ENCODE peak calls at places on chromosomes 7 and 10, in eight cellular contexts. Q is non-pigmented ciliary epithelial cell; T is stimulated activated CD4-positive, alpha-beta T cell treated with anti-CD3 and anti-CD28 coated beads, Interleukin-4, amount 100 ng/mL, for 24 hours; Y is T-helper 1 cell; U is aorta; K is dorsolateral prefrontal cortex; G is ureter; F is immature natural killer cell. V is an unnamed sample.

GRCh38 chr7:101094791-101095375 is 9.6 kb downstream of the TRIM56 start:
- DNase-seq in Q (no peak), T (peak; percentile 44), Y (no peak), U (no peak), K (no peak), G (no peak), F (no peak), V (no peak)

GRCh38 chr7:25665346-25665745 is 437.1 kb upstream of the NPVF start:
- DNase-seq in Q (no peak), T (no peak), Y (no peak), U (no peak), K (no peak), G (peak; percentile 68), F (no peak), V (peak; percentile 85)

GRCh38 chr7:132084776-132085388 is 491.4 kb downstream of the PLXNA4 start:
- DNase-seq in Q (no peak), T (no peak), Y (no peak), U (no peak), K (no peak), G (no peak), F (no peak), V (no peak)

GRCh38 chr7:148695953-148696352 is 2.8 kb upstream of the CUL1 start:
- DNase-seq in Q (no peak), T (no peak), Y (no peak), U (no peak), K (no peak), G (no peak), F (no peak), V (no peak)

GRCh38 chr7:83934118-83934734 is 260.4 kb downstream of the SEMA3A start:
- DNase-seq in Q (no peak), T (no peak), Y (no peak), U (no peak), K (no peak), G (no peak), F (no peak), V (no peak)

GRCh38 chr10:87618470-87619423 is 40.9 kb upstream of the PAPSS2 start:
- DNase-seq in Q (no peak), T (no peak), Y (no peak), U (no peak), K (no peak), G (no peak), F (no peak), V (no peak)

GRCh38 chr10:95810198-95810976 is 54.4 kb downstream of the ENTPD1 start:
- DNase-seq in Q (no peak), T (no peak), Y (no peak), U (no peak), K (no peak), G (no peak), F (no peak), V (no peak)

GRCh38 chr10:78579995-78580394 is 488.8 kb upstream of the ZMIZ1 start:
- DNase-seq in Q (no peak), T (no peak), Y (no peak), U (no peak), K (peak; percentile 89), G (no peak), F (no peak), V (no peak)

GRCh38 chr10:51244308-51244707 is 170.0 kb downstream of the PRKG1 start:
- DNase-seq in Q (no peak), T (no peak), Y (no peak), U (no peak), K (no peak), G (no peak), F (no peak), V (no peak)

GRCh38 chr7:123929107-123929506 is 4.1 kb downstream of the SPAM1 start:
- DNase-seq in Q (no peak), T (no peak), Y (no peak), U (no peak), K (no peak), G (no peak), F (no peak), V (no peak)

GRCh38 chr7:125279956-125280355 is 350.3 kb upstream of the POT1 start:
- DNase-seq in Q (no peak), T (no peak), Y (no peak), U (no peak), K (no peak), G (no peak), F (no peak), V (no peak)

GRCh38 chr10:79454259-79454658 is 8.8 kb upstream of the ZCCHC24 start:
- DNase-seq in Q (no peak), T (no peak), Y (no peak), U (no peak), K (no peak), G (peak; percentile 74), F (no peak), V (peak; percentile 89)

GRCh38 chr7:6705959-6706665 is 635 bp downstream of the ZNF12 start:
- DNase-seq in Q (no peak), T (peak; percentile 33), Y (peak; percentile 13), U (peak; percentile 81), K (peak; percentile 45), G (peak; percentile 48), F (no peak), V (peak; percentile 83)

GRCh38 chr7:18565337-18565736 is 69.8 kb downstream of the HDAC9 start:
- DNase-seq in Q (no peak), T (no peak), Y (no peak), U (no peak), K (no peak), G (no peak), F (no peak), V (no peak)

GRCh38 chr10:103605359-103606156 is 112.1 kb downstream of the NEURL1 start:
- DNase-seq in Q (no peak), T (peak; percentile 49), Y (peak; percentile 26), U (no peak), K (no peak), G (peak; percentile 68), F (peak; percentile 26), V (no peak)

GRCh38 chr10:37752309-37752875 is 105.0 kb downstream of the ZNF248 start:
- DNase-seq in Q (no peak), T (no peak), Y (no peak), U (no peak), K (no peak), G (no peak), F (no peak), V (no peak)

GRCh38 chr7:53996856-53997255 is 545.3 kb upstream of the VSTM2A start:
- DNase-seq in Q (peak; percentile 8), T (no peak), Y (no peak), U (no peak), K (no peak), G (no peak), F (no peak), V (no peak)

V was measured in posterior vena cava.